ENCODE peak calls at places on chromosomes 1 and 21, in five cellular contexts. S, R, Y, O and X are unnamed samples.

GRCh38 chr1:240582953-240583352 is 29.0 kb downstream of the GREM2 start:
- DNase-seq in Y (no peak), R (no peak), O (no peak), S (no peak), X (no peak)

GRCh38 chr1:58741689-58742553 is 41.9 kb downstream of the JUN start:
- DNase-seq in R (no peak), Y (no peak), O (no peak), S (no peak), X (no peak)

GRCh38 chr21:37552496-37553399 is 186.2 kb downstream of the DYRK1A start:
- DNase-seq in O (no peak), Y (no peak), R (no peak), S (peak), X (peak)

GRCh38 chr1:96049759-96050409 is 671.7 kb upstream of the PTBP2 start:
- DNase-seq in R (no peak), O (no peak), Y (no peak), S (no peak), X (no peak)

GRCh38 chr1:221174598-221174997 is 295.4 kb downstream of the HLX start:
- DNase-seq in Y (no peak), S (no peak), R (peak), O (no peak), X (no peak)

GRCh38 chr1:72997041-72997440 is 714.7 kb upstream of the NEGR1 start:
- DNase-seq in Y (no peak), O (no peak), S (no peak), R (no peak), X (no peak)

GRCh38 chr1:99645199-99645598 is 714 bp upstream of the PALMD start:
- DNase-seq in O (no peak), R (no peak), S (peak), Y (no peak), X (no peak)

GRCh38 chr1:197141556-197141955 is 4.9 kb downstream of the ASPM start:
- DNase-seq in R (no peak), S (no peak), O (no peak), Y (no peak), X (no peak)

GRCh38 chr1:219430419-219430818 is 182.5 kb downstream of the ZC3H11B start:
- DNase-seq in S (no peak), Y (no peak), R (no peak), O (no peak), X (no peak)

GRCh38 chr1:100927276-100927675 is 31.4 kb downstream of the SLC30A7 start:
- DNase-seq in S (no peak), R (no peak), O (peak), Y (no peak), X (no peak)

GRCh38 chr1:29555043-29555620 is 318.8 kb downstream of the PTPRU start:
- DNase-seq in Y (no peak), S (no peak), O (no peak), R (no peak), X (no peak)

GRCh38 chr1:30700528-30701265 is 22.7 kb downstream of the MATN1 start:
- DNase-seq in S (peak), R (no peak), O (no peak), Y (no peak), X (peak)

GRCh38 chr1:235100124-235100801 is 28.4 kb downstream of the TOMM20 start:
- DNase-seq in S (no peak), R (peak), Y (no peak), O (no peak), X (no peak)

GRCh38 chr1:4396571-4396970 is 257.8 kb upstream of the AJAP1 start:
- DNase-seq in O (no peak), S (no peak), Y (no peak), R (peak), X (no peak)

DNA sequence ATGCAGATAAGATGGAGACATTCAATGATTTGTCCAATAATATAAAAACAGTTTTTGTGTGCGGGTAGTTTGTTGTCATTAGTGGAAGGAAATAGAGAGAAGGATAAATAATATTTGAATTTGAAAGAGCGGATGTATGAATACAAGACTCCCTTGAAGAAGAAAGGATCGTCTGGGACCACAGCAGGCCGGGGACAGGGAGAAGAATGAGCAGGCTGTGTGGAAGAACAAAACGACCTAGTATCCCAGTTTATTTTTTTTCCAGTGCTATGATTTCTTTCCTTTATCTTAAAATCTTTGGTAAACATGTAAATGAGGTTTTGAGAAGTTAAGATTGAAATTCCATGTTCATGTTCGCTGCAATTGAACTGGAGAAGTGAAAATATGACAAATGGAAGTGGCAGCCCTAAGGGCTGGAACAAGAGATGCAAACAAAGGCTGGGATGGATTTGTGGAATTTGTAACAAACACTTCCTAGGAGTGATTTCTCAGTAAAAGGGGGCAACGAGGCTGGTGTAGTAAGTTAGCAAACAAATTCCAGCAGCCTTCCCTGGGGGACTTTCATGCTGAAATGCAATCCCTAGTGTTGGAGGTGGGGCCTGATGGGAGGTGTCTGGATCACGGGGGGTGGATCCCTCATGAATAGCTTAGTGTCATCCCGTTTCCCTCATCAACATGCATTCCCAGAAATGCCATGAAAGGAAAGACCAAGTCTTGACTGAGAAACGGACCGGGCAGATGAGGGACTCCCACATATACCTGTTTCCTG is 10.2 kb upstream of the IFI16 start:
- DNase-seq in S (peak), O (no peak), R (peak), Y (peak), X (peak)
- H3K4me3 ChIP-seq in S (peak), O (no peak), R (peak), Y (peak), X (peak)

GRCh38 chr1:182610606-182611194 is 6.5 kb upstream of the RGS16 start:
- DNase-seq in S (no peak), R (no peak), Y (no peak), O (no peak), X (no peak)

GRCh38 chr1:182608236-182608635 is 4.0 kb upstream of the RGS16 start:
- DNase-seq in R (no peak), Y (no peak), S (no peak), O (no peak), X (no peak)

GRCh38 chr1:182611787-182612186 is 7.6 kb upstream of the RGS16 start:
- DNase-seq in S (no peak), R (peak), Y (peak), O (no peak), X (no peak)

GRCh38 chr1:182611326-182611725 is 7.1 kb upstream of the RGS16 start:
- DNase-seq in Y (no peak), O (no peak), S (no peak), R (no peak), X (no peak)

DNA sequence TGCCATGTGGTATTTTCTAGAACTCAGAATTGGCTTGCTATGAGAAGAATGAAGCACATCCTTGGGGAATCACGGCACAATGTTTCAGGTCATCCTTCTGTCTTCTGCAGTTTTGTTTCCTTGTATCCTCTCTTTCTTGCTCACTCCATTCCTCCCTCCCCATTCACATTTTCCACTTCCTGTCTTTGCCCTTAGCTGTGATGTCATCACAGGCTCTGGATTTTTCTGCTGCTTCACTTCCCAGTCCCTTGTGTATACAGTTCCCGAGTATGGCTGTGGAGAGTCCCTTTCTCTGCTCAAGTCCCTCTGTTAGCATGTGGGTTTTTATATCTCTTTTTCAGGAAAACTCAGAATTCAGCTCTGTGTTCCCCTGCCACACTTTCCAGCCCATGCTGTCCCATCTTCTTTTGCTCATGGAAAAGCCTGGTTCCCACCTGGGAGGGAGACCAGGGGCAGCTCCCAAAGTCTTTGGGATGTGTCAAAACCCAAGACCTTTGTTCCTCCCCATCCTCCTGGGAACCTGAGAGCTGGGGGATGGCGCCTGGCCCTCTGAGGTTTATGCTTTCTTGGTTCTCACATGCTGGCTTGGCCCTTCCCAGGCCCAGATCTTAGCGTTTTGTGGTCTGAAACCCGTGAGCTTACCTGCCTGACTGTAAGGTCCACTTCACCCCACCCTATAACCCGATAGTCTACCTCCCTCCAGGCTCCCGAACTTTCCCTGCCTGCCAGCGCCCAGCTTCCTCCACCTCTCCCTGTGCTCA is 4.8 kb upstream of the RGS16 start:
- DNase-seq in O (no peak), S (no peak), Y (no peak), R (no peak), X (peak)
- H3K27ac ChIP-seq in O (no peak), S (no peak), Y (no peak), R (no peak), X (no peak)

GRCh38 chr1:153526132-153526543 is 9.7 kb downstream of the S100A6 start:
- DNase-seq in Y (no peak), O (peak), S (no peak), R (no peak), X (no peak)
- H3K4me3 ChIP-seq in Y (no peak), O (no peak), S (no peak), R (no peak), X (no peak)

GRCh38 chr1:161983725-161984124 is 39.9 kb downstream of the OLFML2B start:
- DNase-seq in O (no peak), S (no peak), Y (no peak), R (no peak), X (no peak)

GRCh38 chr1:161981735-161982525 is 41.7 kb downstream of the OLFML2B start:
- DNase-seq in S (no peak), O (no peak), Y (no peak), R (no peak), X (no peak)

GRCh38 chr1:161985301-161985825 is 38.3 kb downstream of the OLFML2B start:
- DNase-seq in Y (no peak), R (no peak), O (no peak), S (no peak), X (no peak)

GRCh38 chr1:161978011-161978790 is 45.5 kb downstream of the OLFML2B start:
- DNase-seq in R (no peak), O (no peak), Y (no peak), S (no peak), X (no peak)

DNA sequence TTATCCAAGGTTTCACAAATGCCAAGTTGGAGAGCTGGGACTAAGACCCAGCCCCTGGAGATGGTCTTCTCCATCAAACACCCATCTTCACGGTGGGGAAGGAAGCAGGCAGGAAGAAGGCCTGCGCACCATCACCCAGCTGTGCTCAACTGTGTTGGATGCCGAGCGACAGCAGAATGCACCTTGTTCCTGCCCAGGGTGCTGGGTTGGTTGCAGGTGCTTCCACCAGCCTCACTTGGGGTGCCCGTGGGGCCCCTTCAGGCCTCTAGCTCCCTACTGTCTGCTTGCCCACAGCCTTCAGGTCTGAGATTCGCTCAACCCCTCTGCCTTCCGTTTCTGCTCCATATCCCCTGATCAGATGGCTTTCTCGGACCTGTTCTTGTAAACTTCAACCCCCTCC is 42.5 kb downstream of the OLFML2B start:
- DNase-seq in Y (no peak), S (no peak), R (no peak), O (no peak), X (no peak)
- H3K27ac ChIP-seq in Y (no peak), S (no peak), R (no peak), O (no peak), X (no peak)

GRCh38 chr21:34974162-34974981 is 74.7 kb downstream of the RUNX1 start:
- DNase-seq in Y (no peak), S (no peak), O (peak), R (no peak), X (no peak)
- H3K4me3 ChIP-seq in Y (no peak), S (no peak), O (peak), R (no peak), X (no peak)

GRCh38 chr1:67736750-67737149 is 51.7 kb downstream of the GADD45A start:
- DNase-seq in Y (no peak), S (no peak), R (no peak), O (no peak), X (no peak)
- H3K27ac ChIP-seq in Y (no peak), S (peak), R (no peak), O (peak), X (no peak)

GRCh38 chr1:47507921-47508894 is 70.4 kb downstream of the FOXD2 start:
- DNase-seq in O (no peak), Y (no peak), S (no peak), R (peak), X (peak)
- H3K4me3 ChIP-seq in O (peak), Y (peak), S (peak), R (peak), X (peak)

DNA sequence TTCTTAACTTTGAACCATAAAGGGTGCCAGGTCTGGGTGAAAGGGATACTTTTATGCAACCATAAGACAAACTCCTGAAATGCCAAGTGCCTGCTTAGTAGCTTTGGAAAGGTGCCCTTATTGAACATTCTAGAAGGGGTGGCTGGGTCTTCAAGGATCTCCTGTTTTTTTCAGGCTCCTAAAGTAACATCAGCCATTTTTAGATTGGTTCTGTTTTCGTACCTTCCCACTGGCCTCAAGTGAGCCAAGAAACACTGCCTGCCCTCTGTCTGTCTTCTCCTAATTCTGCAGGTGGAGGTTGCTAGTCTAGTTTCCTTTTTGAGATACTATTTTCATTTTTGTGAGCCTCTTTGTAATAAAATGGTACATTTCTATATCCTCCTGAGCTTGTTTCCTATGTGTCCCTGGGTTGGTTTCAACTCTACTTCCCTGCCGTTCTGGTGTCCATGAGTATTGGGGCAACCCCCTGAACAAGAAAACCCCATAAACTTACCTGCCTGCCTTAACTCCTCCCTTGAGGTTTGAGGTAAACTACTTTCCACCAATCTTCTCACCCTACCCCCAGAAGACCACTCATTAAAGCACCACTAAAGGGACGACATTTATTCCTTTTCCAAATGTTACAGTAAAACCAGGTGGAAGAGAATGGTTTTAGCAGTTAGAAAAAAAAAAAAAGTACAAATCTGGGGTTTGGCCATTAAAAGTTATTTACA is 2.6 kb downstream of the MARCKSL1 start:
- DNase-seq in Y (no peak), S (no peak), R (no peak), O (no peak), X (no peak)
- H3K27ac ChIP-seq in Y (no peak), S (no peak), R (peak), O (no peak), X (peak)

DNA sequence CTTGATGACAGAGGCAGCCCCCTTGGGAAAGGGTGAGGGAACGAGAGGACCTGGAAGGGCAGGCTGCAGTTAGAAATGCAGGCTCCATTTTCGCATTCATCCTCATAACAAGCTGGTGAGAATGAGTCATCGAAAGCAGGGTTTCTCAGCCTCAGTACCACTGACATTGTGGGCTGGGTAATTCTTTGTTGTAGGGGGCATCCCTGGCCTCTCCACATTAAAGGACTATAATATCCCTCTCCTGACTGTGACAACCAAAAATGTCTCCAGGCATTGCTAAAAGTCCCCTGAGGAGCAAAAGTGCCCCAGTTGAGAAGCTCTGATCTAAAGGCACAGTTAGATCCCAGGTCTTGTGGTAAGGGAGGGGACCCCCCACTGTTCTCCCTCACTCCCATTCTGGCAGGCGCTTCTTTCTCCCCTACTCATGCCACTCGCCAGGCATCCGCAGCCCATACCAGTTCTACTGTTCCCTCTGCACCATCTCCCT is 20.4 kb downstream of the KCNN3 start:
- DNase-seq in O (no peak), R (no peak), S (no peak), Y (no peak), X (no peak)
- H3K4me3 ChIP-seq in O (no peak), R (no peak), S (no peak), Y (no peak), X (no peak)

GRCh38 chr1:201568859-201569294 is 29.9 kb downstream of the NAV1 start:
- DNase-seq in R (no peak), S (no peak), O (no peak), Y (no peak), X (no peak)

GRCh38 chr1:201570158-201570885 is 31.4 kb downstream of the NAV1 start:
- DNase-seq in O (no peak), R (no peak), S (no peak), Y (no peak), X (no peak)

GRCh38 chr1:201568258-201568657 is 29.3 kb downstream of the NAV1 start:
- DNase-seq in O (no peak), R (no peak), S (no peak), Y (no peak), X (no peak)

GRCh38 chr1:201573030-201573429 is 34.1 kb downstream of the NAV1 start:
- DNase-seq in Y (no peak), S (no peak), R (no peak), O (no peak), X (no peak)

DNA sequence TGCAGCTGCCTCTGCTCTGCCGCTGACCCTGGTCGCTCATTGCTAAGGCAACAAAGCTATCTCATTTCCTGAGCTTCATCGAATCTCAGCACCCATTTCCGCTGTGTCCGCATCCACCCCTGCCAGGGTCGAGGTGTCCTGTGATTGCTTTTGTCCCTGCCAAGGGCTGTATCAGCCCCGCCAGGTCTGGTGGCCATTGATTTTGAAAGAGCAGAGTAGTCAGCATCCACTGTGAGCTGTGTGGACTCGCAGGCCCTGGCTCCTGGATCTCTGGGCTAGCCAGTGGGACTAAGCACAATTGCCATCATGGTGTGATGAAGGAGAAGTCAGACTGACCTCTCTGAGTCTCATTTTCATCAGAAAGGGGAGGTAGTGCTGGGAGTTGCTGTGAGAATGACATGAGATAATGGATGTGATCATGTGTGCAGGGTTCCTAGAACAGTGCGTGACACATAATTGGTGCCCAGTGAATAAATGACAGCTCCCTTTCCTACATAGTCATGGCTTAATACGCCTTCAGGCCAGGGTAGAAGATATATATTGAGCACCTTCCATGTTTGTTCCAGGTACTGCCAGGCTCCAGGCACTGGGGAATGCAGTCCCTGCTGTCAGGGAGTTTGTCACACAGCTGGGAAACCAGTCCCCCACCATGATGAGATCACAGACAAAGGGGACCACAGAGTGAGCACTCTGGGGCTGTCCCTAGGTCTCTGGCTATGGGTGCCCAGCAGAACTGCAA is 32.1 kb downstream of the NAV1 start:
- DNase-seq in Y (no peak), R (no peak), S (no peak), O (no peak), X (no peak)
- H3K27ac ChIP-seq in Y (no peak), R (no peak), S (no peak), O (peak), X (no peak)